ENCODE peak calls at places on chromosomes 11 and 22, in six cellular contexts. D is CD8-positive, alpha-beta memory T cell; P is AG09309; W is fibroblast of mammary gland; L is fibroblast of lung; J is GM12865. E is an unnamed sample.

GRCh38 chr11:30741039-30741550 is 154.9 kb upstream of the MPPED2 start:
- DNase-seq in W (peak), P (no peak), L (no peak), D (no peak), J (no peak), E (peak)

GRCh38 chr11:3077174-3077839 is 20.1 kb upstream of the CARS1 start:
- DNase-seq in J (no peak), P (no peak), D (no peak), L (no peak), W (no peak), E (no peak)

GRCh38 chr22:49197986-49198704 is 629.5 kb downstream of the BRD1 start:
- DNase-seq in W (no peak), L (no peak), J (no peak), P (no peak), D (no peak), E (no peak)

GRCh38 chr11:567036-567628 is 6.4 kb downstream of the RASSF7 start:
- DNase-seq in W (no peak), D (no peak), J (no peak), L (no peak), P (no peak), E (no peak)

GRCh38 chr22:18060646-18061620 is 16.9 kb upstream of the PEX26 start:
- DNase-seq in P (no peak), J (no peak), L (peak), D (no peak), W (peak), E (peak)

GRCh38 chr11:110463153-110463552 is 33.4 kb downstream of the FDX1 start:
- DNase-seq in D (no peak), J (peak), L (peak), W (peak), P (no peak), E (no peak)

GRCh38 chr11:126727381-126727780 is 273.2 kb downstream of the KIRREL3 start:
- DNase-seq in L (peak), D (no peak), W (no peak), P (no peak), J (no peak), E (no peak)

GRCh38 chr11:76361365-76361764 is 19.6 kb downstream of the THAP12 start:
- DNase-seq in P (no peak), J (no peak), W (no peak), L (peak), D (no peak), E (no peak)

GRCh38 chr22:19879651-19879995 is 24.9 kb upstream of the GNB1L start:
- DNase-seq in J (no peak), W (no peak), D (no peak), L (no peak), P (no peak), E (no peak)

GRCh38 chr22:21736084-21736642 is 569 bp upstream of the YPEL1 start:
- DNase-seq in W (no peak), D (no peak), P (no peak), L (no peak), J (no peak), E (no peak)

GRCh38 chr11:19846654-19847330 is 134.2 kb downstream of the NAV2 start:
- DNase-seq in W (peak), D (no peak), P (no peak), L (peak), J (no peak), E (no peak)

GRCh38 chr11:62130498-62131464 is 7.0 kb downstream of the INCENP start:
- DNase-seq in P (no peak), W (no peak), L (no peak), J (no peak), D (no peak), E (no peak)

GRCh38 chr11:35237860-35238715 is 99.1 kb downstream of the CD44 start:
- DNase-seq in W (peak), L (peak), J (peak), D (peak), P (no peak), E (no peak)

GRCh38 chr22:45929649-45930048 is 47.3 kb downstream of the WNT7B start:
- DNase-seq in P (no peak), L (no peak), D (no peak), W (no peak), J (no peak), E (no peak)

GRCh38 chr11:35566161-35566560 is 40.7 kb upstream of the PAMR1 start:
- DNase-seq in D (no peak), P (no peak), W (no peak), J (no peak), L (peak), E (no peak)

GRCh38 chr22:44697423-44698179 is 4.4 kb upstream of the PRR5 start:
- DNase-seq in L (peak), W (peak), P (no peak), J (peak), D (peak), E (no peak)

GRCh38 chr11:1015826-1016565 is 20.5 kb downstream of the MUC6 start:
- DNase-seq in J (no peak), D (no peak), L (no peak), W (no peak), P (no peak), E (no peak)

GRCh38 chr11:108857382-108857781 is 192.5 kb downstream of the DDX10 start:
- DNase-seq in J (no peak), W (no peak), L (no peak), P (no peak), D (no peak), E (no peak)

GRCh38 chr22:47354668-47355387 is 592.4 kb downstream of the TBC1D22A start:
- DNase-seq in P (no peak), W (no peak), D (no peak), L (no peak), J (no peak), E (no peak)

GRCh38 chr22:26394787-26395186 is 34.3 kb upstream of the ASPHD2 start:
- DNase-seq in P (no peak), D (no peak), J (no peak), W (no peak), L (no peak), E (no peak)

GRCh38 chr11:43579919-43580276 is 100.6 kb upstream of the HSD17B12 start:
- DNase-seq in D (no peak), P (no peak), L (no peak), J (no peak), W (no peak), E (no peak)

GRCh38 chr11:43582024-43582836 is 98.3 kb upstream of the HSD17B12 start:
- DNase-seq in D (no peak), J (no peak), L (no peak), P (no peak), W (no peak), E (no peak)

GRCh38 chr11:43580735-43581369 is 99.7 kb upstream of the HSD17B12 start:
- DNase-seq in J (no peak), W (peak), L (no peak), D (no peak), P (no peak), E (no peak)

GRCh38 chr11:43582837-43583462 is 97.6 kb upstream of the HSD17B12 start:
- DNase-seq in W (no peak), L (no peak), J (no peak), D (no peak), P (no peak), E (no peak)

GRCh38 chr11:43581370-43582023 is 99.0 kb upstream of the HSD17B12 start:
- DNase-seq in D (no peak), L (no peak), P (no peak), W (no peak), J (no peak), E (no peak)
- H3K4me3 ChIP-seq in D (no peak), L (no peak), P (no peak), W (no peak), J (no peak), E (no peak)

DNA sequence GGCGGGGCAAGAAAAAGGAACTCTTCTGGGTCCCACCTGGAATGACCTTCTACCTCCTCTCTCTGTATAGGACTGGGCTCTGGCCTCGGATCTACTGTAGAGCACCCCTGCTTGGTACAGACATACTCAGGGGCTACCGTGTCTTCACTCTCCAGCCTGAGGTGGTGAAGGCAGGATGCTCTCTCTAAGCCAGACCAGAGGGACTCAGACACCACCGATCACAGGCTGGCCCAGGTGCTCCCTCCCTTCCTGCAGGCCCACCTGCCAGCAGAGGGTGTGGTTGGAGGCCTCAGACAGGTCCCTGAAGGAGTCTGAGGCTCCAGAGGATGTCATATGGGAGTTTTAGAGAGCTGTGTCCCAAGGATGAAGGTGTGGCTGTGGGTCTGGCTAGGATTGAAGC is 4.1 kb downstream of the NHERF4 start:
- DNase-seq in W (no peak), P (no peak), L (no peak), J (no peak), D (no peak), E (no peak)
- H3K4me3 ChIP-seq in W (no peak), P (no peak), L (no peak), J (no peak), D (no peak), E (no peak)

GRCh38 chr11:58576792-58577440 is 1.3 kb upstream of the LPXN start:
- DNase-seq in D (no peak), P (no peak), W (peak), L (peak), J (peak), E (no peak)

GRCh38 chr11:58573451-58574104 is 2.1 kb downstream of the LPXN start:
- DNase-seq in L (peak), J (peak), W (peak), D (peak), P (peak), E (no peak)

GRCh38 chr11:58574851-58575250 is 805 bp downstream of the LPXN start:
- DNase-seq in W (peak), D (no peak), L (peak), J (no peak), P (peak), E (no peak)

GRCh38 chr11:58577441-58578135 is 1.3 kb upstream of the ZFP91 start:
- DNase-seq in L (peak), J (peak), D (peak), W (peak), P (peak), E (no peak)

GRCh38 chr11:58575377-58576020 is at the start of gene LPXN:
- DNase-seq in P (peak), L (peak), W (peak), D (peak), J (peak), E (no peak)
- H3K4me3 ChIP-seq in P (peak), L (peak), W (peak), D (peak), J (peak), E (peak)

GRCh38 chr11:37451903-37452302 is 853.9 kb upstream of the RAG2 start:
- DNase-seq in L (no peak), J (no peak), D (no peak), P (no peak), W (no peak), E (no peak)
- H3K4me3 ChIP-seq in L (no peak), J (no peak), D (no peak), P (no peak), W (no peak), E (no peak)

GRCh38 chr11:12827369-12827768 is 153.1 kb downstream of the TEAD1 start:
- DNase-seq in J (no peak), L (no peak), P (no peak), D (no peak), W (no peak), E (no peak)

GRCh38 chr11:12829131-12829530 is 154.9 kb downstream of the TEAD1 start:
- DNase-seq in W (no peak), P (no peak), L (no peak), D (no peak), J (no peak), E (no peak)

GRCh38 chr11:12829536-12830314 is 155.5 kb downstream of the TEAD1 start:
- DNase-seq in W (no peak), J (no peak), D (no peak), L (no peak), P (no peak), E (no peak)

GRCh38 chr11:12826441-12826840 is 152.2 kb downstream of the TEAD1 start:
- DNase-seq in D (no peak), P (no peak), L (peak), J (no peak), W (no peak), E (no peak)

GRCh38 chr11:12827929-12828812 is 153.9 kb downstream of the TEAD1 start:
- DNase-seq in L (peak), P (peak), D (no peak), W (peak), J (peak), E (peak)
- H3K4me3 ChIP-seq in L (peak), P (peak), D (no peak), W (peak), J (peak), E (peak)

DNA sequence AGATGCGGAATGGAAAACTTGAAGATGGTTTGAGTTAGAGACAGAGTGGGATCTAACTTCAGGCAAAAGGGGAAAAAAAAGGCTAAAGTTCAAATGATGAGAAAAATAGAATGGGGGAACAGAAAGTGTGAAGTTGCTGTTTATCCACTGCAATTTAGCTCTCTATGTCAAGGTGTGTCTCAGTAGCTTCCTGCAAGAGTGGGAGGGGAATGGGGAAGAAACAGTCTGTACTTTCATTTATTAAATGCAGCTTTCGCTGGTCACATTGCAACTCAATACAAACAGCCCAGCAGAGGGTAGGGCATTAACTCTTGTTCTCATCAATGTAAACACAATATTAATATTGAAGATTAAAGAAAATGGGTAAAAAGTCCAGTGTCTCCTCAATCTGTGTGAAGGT is 214.7 kb upstream of the SYN3 start:
- DNase-seq in J (peak), W (no peak), L (no peak), D (no peak), P (no peak), E (no peak)
- H3K4me3 ChIP-seq in J (no peak), W (no peak), L (no peak), D (no peak), P (no peak), E (no peak)

GRCh38 chr11:28621648-28622215 is 513.5 kb downstream of the METTL15 start:
- DNase-seq in P (no peak), D (no peak), L (peak), J (no peak), W (peak), E (no peak)
- H3K4me3 ChIP-seq in P (peak), D (no peak), L (no peak), J (no peak), W (peak), E (no peak)

GRCh38 chr11:64641596-64642417 is 50.8 kb downstream of the SLC22A12 start:
- DNase-seq in D (no peak), L (no peak), W (no peak), P (no peak), J (no peak), E (no peak)

GRCh38 chr11:64637346-64638016 is 46.5 kb downstream of the SLC22A12 start:
- DNase-seq in D (no peak), J (no peak), W (no peak), P (no peak), L (no peak), E (no peak)

GRCh38 chr11:64639885-64640284 is 48.9 kb downstream of the SLC22A12 start:
- DNase-seq in D (no peak), J (no peak), W (no peak), P (no peak), L (no peak), E (no peak)

GRCh38 chr11:64638829-64639228 is 47.8 kb downstream of the SLC22A12 start:
- DNase-seq in P (no peak), J (no peak), L (no peak), D (no peak), W (no peak), E (no peak)

GRCh38 chr11:64638017-64638664 is 47.1 kb downstream of the SLC22A12 start:
- DNase-seq in P (no peak), D (no peak), L (no peak), W (no peak), J (no peak), E (no peak)
- H3K4me3 ChIP-seq in P (no peak), D (no peak), L (no peak), W (no peak), J (no peak), E (no peak)

GRCh38 chr11:57542582-57542981 is 5.2 kb downstream of the SMTNL1 start:
- DNase-seq in W (no peak), J (no peak), L (no peak), D (no peak), P (no peak), E (no peak)

GRCh38 chr11:57539342-57539741 is 1.9 kb downstream of the SMTNL1 start:
- DNase-seq in P (no peak), D (no peak), W (no peak), L (no peak), J (no peak), E (no peak)

GRCh38 chr11:57543601-57544000 is 6.2 kb downstream of the SMTNL1 start:
- DNase-seq in L (no peak), P (no peak), J (no peak), W (no peak), D (no peak), E (no peak)

GRCh38 chr11:57544566-57544965 is 7.2 kb downstream of the SMTNL1 start:
- DNase-seq in J (no peak), P (no peak), L (no peak), D (no peak), W (no peak), E (no peak)

GRCh38 chr11:57541099-57541670 is 3.8 kb downstream of the SMTNL1 start:
- DNase-seq in W (no peak), P (no peak), J (no peak), D (no peak), L (no peak), E (no peak)
- H3K4me3 ChIP-seq in W (no peak), P (no peak), J (no peak), D (no peak), L (no peak), E (no peak)

GRCh38 chr11:111574373-111575230 is 27.6 kb upstream of the SIK2 start:
- DNase-seq in D (no peak), P (no peak), W (no peak), J (no peak), L (no peak), E (no peak)
- H3K4me3 ChIP-seq in D (no peak), P (no peak), W (no peak), J (peak), L (peak), E (no peak)